ENCODE peak calls at places on chromosomes 11 and 22, in five cellular contexts. L is A549, M is uterus, V is H9, U is cardiac muscle cell. E is an unnamed sample.

GRCh38 chr11:113378013-113378412 is 9.6 kb upstream of the ANKK1 start:
- DNase-seq in L (no peak), M (no peak), V (no peak), U (no peak), E (no peak)

GRCh38 chr11:1458340-1459218 is 28.0 kb downstream of the MOB2 start:
- DNase-seq in L (peak), M (peak), V (peak), U (peak), E (no peak)

GRCh38 chr11:90798769-90799168 is 575.9 kb upstream of the CHORDC1 start:
- DNase-seq in L (no peak), M (no peak), V (no peak), U (no peak), E (no peak)

GRCh38 chr22:23538502-23538860 is 41.6 kb downstream of the IGLL1 start:
- DNase-seq in L (no peak), M (no peak), V (peak), U (no peak), E (no peak)

GRCh38 chr11:1121343-1122331 is 36.1 kb upstream of the MUC5AC start:
- DNase-seq in L (no peak), M (no peak), V (no peak), U (no peak), E (peak)

GRCh38 chr11:3136542-3137455 is 28.3 kb downstream of the OSBPL5 start:
- DNase-seq in L (no peak), M (peak), V (no peak), U (no peak), E (peak)

GRCh38 chr22:16953206-16954059 is 54.6 kb downstream of the GAB4 start:
- DNase-seq in L (no peak), M (no peak), V (peak), U (no peak), E (no peak)

GRCh38 chr11:122656631-122657101 is 1.1 kb downstream of the UBASH3B start:
- DNase-seq in L (peak), M (no peak), V (peak), U (peak), E (no peak)

DNA sequence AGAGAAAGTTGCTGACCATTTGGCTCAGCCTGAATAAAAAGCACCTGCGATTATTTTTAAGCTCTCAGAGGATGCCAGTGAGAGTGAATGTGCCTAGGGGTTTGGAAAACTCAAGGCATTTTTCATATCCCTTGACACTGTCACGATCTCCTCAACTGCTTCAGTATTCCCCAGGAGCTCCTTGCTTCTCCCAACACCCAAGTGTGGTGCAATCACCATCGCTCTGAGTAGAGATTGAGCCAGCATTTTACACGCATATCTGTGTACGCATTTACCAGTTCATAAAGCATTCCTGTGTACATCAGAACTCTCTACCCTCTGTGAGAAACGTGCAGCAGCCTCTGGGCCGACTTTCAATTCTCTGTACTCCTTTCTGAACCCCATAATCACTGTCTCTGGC is 1.3 kb downstream of the SRRD start:
- DNase-seq in L (no peak), M (no peak), V (no peak), U (no peak), E (no peak)
- H3K27ac ChIP-seq in L (no peak), M (no peak), V (no peak), U (peak), E (peak)

DNA sequence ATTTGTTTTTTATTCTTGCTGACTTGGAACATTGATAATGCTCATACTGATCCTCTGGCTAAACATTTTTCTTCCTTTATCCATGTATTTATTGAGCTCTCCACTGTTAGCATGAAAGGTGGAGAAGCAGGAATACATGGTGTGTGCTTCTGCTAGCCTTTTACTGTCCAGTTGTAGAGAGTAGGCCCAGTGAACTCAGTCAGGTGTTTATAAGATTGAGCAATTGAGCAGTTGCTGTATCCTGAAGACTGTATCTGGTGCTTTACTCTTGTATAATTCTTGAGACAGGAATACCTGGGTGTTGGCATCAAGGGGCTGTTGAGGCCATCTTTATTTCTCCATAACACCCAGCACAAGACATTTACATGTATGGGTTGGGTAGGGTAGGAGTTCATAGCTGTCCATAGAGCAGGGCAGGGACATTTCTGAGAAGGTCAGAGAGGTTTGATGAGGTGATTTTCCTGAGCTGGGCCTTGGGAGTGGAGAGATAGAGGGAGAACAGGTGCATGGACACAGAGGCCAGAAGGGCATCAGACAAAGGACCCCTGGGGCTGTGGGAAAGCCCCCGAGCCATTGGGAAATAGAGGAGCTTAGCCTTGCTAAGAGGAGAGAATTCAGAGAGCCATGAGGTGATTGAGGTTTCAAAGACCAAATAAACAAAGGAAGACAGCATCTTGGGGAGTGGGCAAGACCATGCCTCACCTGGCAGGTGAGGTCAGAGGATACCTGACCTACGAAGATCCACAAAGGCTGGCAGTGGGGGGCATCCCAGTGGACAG is 155.5 kb downstream of the TEAD1 start:
- DNase-seq in L (no peak), M (no peak), V (no peak), U (no peak), E (no peak)
- H3K27ac ChIP-seq in L (peak), M (no peak), V (peak), U (peak), E (no peak)

GRCh38 chr11:32466279-32466915 is 31.1 kb upstream of the WT1 start:
- DNase-seq in L (no peak), M (no peak), V (no peak), U (no peak), E (no peak)

GRCh38 chr11:32473282-32473909 is 38.1 kb upstream of the WT1 start:
- DNase-seq in L (no peak), M (no peak), V (no peak), U (no peak), E (no peak)

GRCh38 chr11:32464078-32464477 is 28.7 kb upstream of the WT1 start:
- DNase-seq in L (no peak), M (no peak), V (no peak), U (no peak), E (no peak)

GRCh38 chr11:32472226-32472625 is 36.9 kb upstream of the WT1 start:
- DNase-seq in L (no peak), M (no peak), V (no peak), U (no peak), E (no peak)

DNA sequence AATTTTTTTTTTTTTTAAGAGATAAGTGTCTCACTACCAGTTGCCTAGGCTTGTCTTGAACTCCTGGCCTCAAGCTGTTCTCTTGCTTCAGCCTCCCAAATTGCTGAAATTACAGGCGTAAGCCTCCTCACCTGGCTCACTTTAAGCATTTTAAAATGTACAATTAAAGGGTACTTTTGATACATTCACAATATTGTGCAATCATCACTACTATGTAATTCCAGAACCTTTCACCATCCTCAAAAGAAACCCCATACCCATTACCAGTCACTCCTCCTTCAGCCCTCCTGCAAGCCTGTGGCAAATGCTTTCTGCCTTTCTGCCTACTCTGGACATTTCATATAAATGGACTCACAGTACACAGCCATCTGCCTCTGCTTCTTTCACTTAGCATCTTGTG is 34.5 kb upstream of the WT1 start:
- DNase-seq in L (no peak), M (no peak), V (no peak), U (no peak), E (no peak)
- H3K27ac ChIP-seq in L (no peak), M (no peak), V (no peak), U (no peak), E (no peak)

GRCh38 chr11:12090061-12090572 is 20.3 kb upstream of the MICAL2 start:
- DNase-seq in L (no peak), M (no peak), V (no peak), U (no peak), E (no peak)

GRCh38 chr11:12089473-12089872 is 20.9 kb upstream of the MICAL2 start:
- DNase-seq in L (no peak), M (no peak), V (no peak), U (no peak), E (no peak)

GRCh38 chr11:12092714-12093113 is 17.7 kb upstream of the MICAL2 start:
- DNase-seq in L (no peak), M (no peak), V (peak), U (no peak), E (no peak)

GRCh38 chr11:12090761-12091261 is 19.6 kb upstream of the MICAL2 start:
- DNase-seq in L (peak), M (no peak), V (no peak), U (no peak), E (no peak)

GRCh38 chr11:12091957-12092558 is 18.3 kb upstream of the MICAL2 start:
- DNase-seq in L (no peak), M (no peak), V (no peak), U (no peak), E (no peak)
- H3K27ac ChIP-seq in L (peak), M (no peak), V (no peak), U (peak), E (peak)

GRCh38 chr11:8765294-8765693 is 82.7 kb downstream of the RPL27A start:
- DNase-seq in L (peak), M (no peak), V (no peak), U (no peak), E (no peak)
- H3K27ac ChIP-seq in L (no peak), M (peak), V (no peak), U (no peak), E (peak)

GRCh38 chr11:76123243-76123642 is 83.1 kb downstream of the WNT11 start:
- DNase-seq in L (no peak), M (no peak), V (no peak), U (no peak), E (no peak)

GRCh38 chr11:76115555-76115954 is 90.7 kb downstream of the WNT11 start:
- DNase-seq in L (no peak), M (no peak), V (no peak), U (no peak), E (no peak)

GRCh38 chr11:76120513-76121081 is 85.7 kb downstream of the WNT11 start:
- DNase-seq in L (no peak), M (no peak), V (peak), U (no peak), E (no peak)

GRCh38 chr11:76119032-76119431 is 87.3 kb downstream of the WNT11 start:
- DNase-seq in L (no peak), M (no peak), V (no peak), U (no peak), E (no peak)

GRCh38 chr11:76119779-76120178 is 86.5 kb downstream of the WNT11 start:
- DNase-seq in L (no peak), M (no peak), V (no peak), U (no peak), E (no peak)
- H3K27ac ChIP-seq in L (no peak), M (peak), V (no peak), U (peak), E (no peak)